ENCODE peak calls at places on chromosome 4, in seven cellular contexts. V, Y, D, H, I, Q and F are unnamed samples.

GRCh38 chr4:101178731-101179130 is 168.6 kb downstream of the PPP3CA start:
- DNase-seq in Y (peak), H (no peak), V (peak), Q (no peak), D (no peak), I (no peak), F (peak)

GRCh38 chr4:154010377-154010776 is 221.5 kb upstream of the SFRP2 start:
- DNase-seq in D (no peak), I (no peak), V (no peak), Q (no peak), H (no peak), Y (no peak), F (no peak)

GRCh38 chr4:109589119-109589518 is 29.1 kb downstream of the MCUB start:
- DNase-seq in D (no peak), Y (peak), Q (no peak), H (no peak), I (no peak), V (no peak), F (no peak)

GRCh38 chr4:120517966-120518365 is 404.6 kb downstream of the PRDM5 start:
- DNase-seq in Q (no peak), I (no peak), D (no peak), V (peak), Y (peak), H (no peak), F (peak)

GRCh38 chr4:89000392-89000791 is 56.6 kb downstream of the FAM13A start:
- DNase-seq in V (no peak), D (no peak), Q (no peak), Y (no peak), I (no peak), H (no peak), F (no peak)

GRCh38 chr4:186021461-186022167 is 47.3 kb upstream of the TLR3 start:
- DNase-seq in D (no peak), V (no peak), Q (no peak), H (no peak), Y (peak), I (peak), F (peak)

GRCh38 chr4:173332963-173333657 is 1.0 kb downstream of the HMGB2 start:
- DNase-seq in D (no peak), Y (peak), I (no peak), H (peak), V (no peak), Q (no peak), F (peak)

GRCh38 chr4:48970471-48970921 is 15.6 kb upstream of the CWH43 start:
- DNase-seq in V (peak), H (no peak), Y (peak), D (no peak), Q (no peak), I (no peak), F (peak)

GRCh38 chr4:172168888-172169287 is 355.7 kb downstream of the GALNTL6 start:
- DNase-seq in Y (no peak), D (no peak), I (no peak), V (no peak), Q (no peak), H (no peak), F (no peak)

GRCh38 chr4:150176559-150176958 is 98.3 kb downstream of the DCLK2 start:
- DNase-seq in I (no peak), D (no peak), H (no peak), Y (no peak), V (peak), Q (no peak), F (no peak)

GRCh38 chr4:119629142-119629471 is 503 bp upstream of the PDE5A start:
- DNase-seq in D (no peak), Y (no peak), Q (no peak), H (no peak), I (no peak), V (no peak), F (no peak)

GRCh38 chr4:153393397-153393796 is 48.9 kb downstream of the MND1 start:
- DNase-seq in V (no peak), H (no peak), I (no peak), D (no peak), Q (no peak), Y (peak), F (peak)

GRCh38 chr4:185958094-185958493 is 110.9 kb upstream of the TLR3 start:
- DNase-seq in D (no peak), Q (no peak), I (no peak), V (no peak), Y (no peak), H (no peak), F (no peak)

GRCh38 chr4:7876096-7876993 is 63.3 kb downstream of the AFAP1 start:
- DNase-seq in Y (no peak), Q (peak), V (no peak), D (peak), H (no peak), I (no peak), F (peak)

GRCh38 chr4:97507587-97508245 is 635.6 kb downstream of the STPG2 start:
- DNase-seq in Y (peak), Q (no peak), I (no peak), H (no peak), V (peak), D (no peak), F (peak)

GRCh38 chr4:142840516-142841123 is 5.5 kb downstream of the INPP4B start:
- DNase-seq in Y (peak), H (no peak), I (no peak), Q (no peak), D (no peak), V (no peak), F (peak)

GRCh38 chr4:115657991-115658390 is 544.6 kb upstream of the NDST4 start:
- DNase-seq in D (no peak), Q (no peak), Y (no peak), I (no peak), V (no peak), H (no peak), F (no peak)

GRCh38 chr4:8082517-8083055 is 76.0 kb downstream of the ABLIM2 start:
- DNase-seq in I (no peak), Q (no peak), Y (no peak), D (no peak), H (no peak), V (no peak), F (peak)

GRCh38 chr4:138034871-138035270 is 207.3 kb downstream of the SLC7A11 start:
- DNase-seq in V (peak), Y (peak), D (no peak), I (no peak), Q (no peak), H (no peak), F (peak)

GRCh38 chr4:107853444-107854325 is 29.0 kb downstream of the SGMS2 start:
- DNase-seq in Y (peak), I (no peak), Q (no peak), H (no peak), D (no peak), V (peak), F (peak)

GRCh38 chr4:147617841-147618421 is 734 bp downstream of the TMEM184C start:
- DNase-seq in Y (peak), D (no peak), V (no peak), Q (no peak), I (no peak), H (no peak), F (no peak)

GRCh38 chr4:184282251-184282713 is 64.6 kb upstream of the ENPP6 start:
- DNase-seq in I (no peak), Q (no peak), D (no peak), H (no peak), Y (no peak), V (no peak), F (peak)

GRCh38 chr4:168787801-168788200 is 222.3 kb downstream of the CBR4 start:
- DNase-seq in D (no peak), H (no peak), Q (no peak), I (no peak), V (no peak), Y (no peak), F (no peak)

GRCh38 chr4:14446311-14446710 is 556.0 kb upstream of the CPEB2 start:
- DNase-seq in V (no peak), I (no peak), D (no peak), H (no peak), Q (no peak), Y (peak), F (peak)

GRCh38 chr4:165621983-165622382 is 243.2 kb downstream of the CPE start:
- DNase-seq in D (no peak), Y (peak), V (no peak), Q (no peak), H (no peak), I (no peak), F (peak)

GRCh38 chr4:111066447-111066846 is 443.6 kb upstream of the PITX2 start:
- DNase-seq in I (no peak), Q (no peak), V (no peak), D (no peak), Y (no peak), H (no peak), F (peak)

GRCh38 chr4:15438939-15439524 is 11.2 kb downstream of the C1QTNF7 start:
- DNase-seq in Q (no peak), D (no peak), Y (no peak), H (no peak), V (no peak), I (no peak), F (peak)